ENCODE peak calls at places on chromosomes 11 and 22, in six cellular contexts. One of them, this sample, is unnamed. For H3K4me1, the result is how much of the 10 kb centered on the place peaks cover.

GRCh38 chr11:69637601-69637955 is 3.4 kb upstream of the CCND1 start:
- DNase-seq in Panc1: no peak
- DNase-seq in lung: no peak
- DNase-seq in GM23248: no peak
- DNase-seq in pancreas: peak
- DNase-seq in CD4-positive, alpha-beta memory T cell: no peak
- DNase-seq in this sample: no peak

GRCh38 chr11:73263640-73264039 is 8.5 kb upstream of the P2RY6 start:
- DNase-seq in lung: no peak
- DNase-seq in Panc1: no peak
- DNase-seq in GM23248: no peak
- DNase-seq in pancreas: no peak
- DNase-seq in CD4-positive, alpha-beta memory T cell: no peak
- DNase-seq in this sample: no peak

GRCh38 chr11:57546869-57547518 is 9.6 kb downstream of the SMTNL1 start:
- DNase-seq in CD4-positive, alpha-beta memory T cell: no peak
- DNase-seq in pancreas: no peak
- DNase-seq in Panc1: no peak
- DNase-seq in GM23248: peak
- DNase-seq in lung: no peak
- DNase-seq in this sample: no peak

GRCh38 chr11:5618807-5619206 is 6.0 kb upstream of the TRIM34 start:
- DNase-seq in CD4-positive, alpha-beta memory T cell: no peak
- DNase-seq in GM23248: peak
- DNase-seq in Panc1: no peak
- DNase-seq in pancreas: no peak
- DNase-seq in lung: no peak
- DNase-seq in this sample: no peak

GRCh38 chr11:101390539-101390938 is 193.3 kb downstream of the TRPC6 start:
- DNase-seq in GM23248: peak
- DNase-seq in Panc1: no peak
- DNase-seq in pancreas: no peak
- DNase-seq in lung: no peak
- DNase-seq in CD4-positive, alpha-beta memory T cell: no peak
- DNase-seq in this sample: no peak

GRCh38 chr11:93100211-93100610 is 97.6 kb downstream of the SLC36A4 start:
- DNase-seq in lung: no peak
- DNase-seq in pancreas: no peak
- DNase-seq in CD4-positive, alpha-beta memory T cell: no peak
- DNase-seq in Panc1: no peak
- DNase-seq in GM23248: peak
- DNase-seq in this sample: no peak

GRCh38 chr22:30526656-30527055 is 19.9 kb downstream of the SEC14L6 start:
- DNase-seq in GM23248: no peak
- DNase-seq in Panc1: no peak
- DNase-seq in pancreas: no peak
- DNase-seq in lung: no peak
- DNase-seq in CD4-positive, alpha-beta memory T cell: no peak
- DNase-seq in this sample: no peak

GRCh38 chr22:48705917-48706605 is 1121.6 kb downstream of the BRD1 start:
- DNase-seq in GM23248: no peak
- DNase-seq in pancreas: peak
- DNase-seq in CD4-positive, alpha-beta memory T cell: no peak
- DNase-seq in lung: no peak
- DNase-seq in Panc1: no peak
- DNase-seq in this sample: no peak

GRCh38 chr22:26399288-26399687 is 29.8 kb upstream of the ASPHD2 start:
- DNase-seq in CD4-positive, alpha-beta memory T cell: no peak
- DNase-seq in pancreas: no peak
- DNase-seq in GM23248: peak
- DNase-seq in Panc1: no peak
- DNase-seq in lung: no peak
- DNase-seq in this sample: no peak

GRCh38 chr22:43060213-43060612 is 29.0 kb downstream of the TTLL1 start:
- DNase-seq in CD4-positive, alpha-beta memory T cell: peak
- DNase-seq in GM23248: peak
- DNase-seq in pancreas: peak
- DNase-seq in lung: no peak
- DNase-seq in Panc1: no peak
- DNase-seq in this sample: no peak

GRCh38 chr11:2089536-2090165 is 49.5 kb downstream of the IGF2 start:
- DNase-seq in Panc1: no peak
- DNase-seq in CD4-positive, alpha-beta memory T cell: peak
- DNase-seq in GM23248: peak
- DNase-seq in lung: no peak
- DNase-seq in pancreas: no peak
- DNase-seq in this sample: no peak

GRCh38 chr11:65383778-65384177 is 1.3 kb upstream of the SLC25A45 start:
- DNase-seq in GM23248: peak
- DNase-seq in lung: no peak
- DNase-seq in pancreas: no peak
- DNase-seq in Panc1: no peak
- DNase-seq in CD4-positive, alpha-beta memory T cell: no peak
- DNase-seq in this sample: no peak
- H3K4me1 ChIP-seq in GM23248: under half
- H3K4me1 ChIP-seq in lung: under half
- H3K4me1 ChIP-seq in pancreas: half or more
- H3K4me1 ChIP-seq in Panc1: half or more
- H3K4me1 ChIP-seq in CD4-positive, alpha-beta memory T cell: half or more
- H3K4me1 ChIP-seq in this sample: half or more

DNA sequence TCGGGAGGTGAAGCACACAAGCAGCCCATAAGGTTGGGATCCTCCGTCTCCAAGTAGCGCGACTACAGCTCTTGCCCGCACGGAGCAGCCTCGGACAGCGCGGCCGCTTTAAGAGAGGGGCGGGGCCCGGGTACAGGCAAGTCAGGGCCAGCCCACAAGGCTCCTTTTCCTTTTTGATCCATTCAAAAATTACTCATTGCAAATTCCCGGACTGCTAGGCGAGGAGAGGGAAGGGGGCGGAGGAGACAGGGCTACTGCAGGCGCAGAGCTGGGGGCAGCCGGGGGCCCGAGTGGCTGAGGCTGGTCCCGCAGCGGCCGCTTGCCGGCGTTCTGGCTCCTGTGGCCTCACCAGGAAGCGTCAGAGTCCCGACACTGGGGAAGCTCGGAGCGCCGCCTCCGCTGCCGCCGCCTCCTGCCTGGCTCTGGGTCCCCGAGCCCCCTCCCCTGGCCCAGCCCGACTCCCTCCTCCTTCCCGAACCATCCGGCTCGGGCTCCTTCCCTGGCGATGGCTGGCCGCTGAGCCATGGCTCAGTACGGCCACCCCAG is at the start of gene UBASH3B:
- DNase-seq in CD4-positive, alpha-beta memory T cell: peak
- DNase-seq in lung: peak
- DNase-seq in GM23248: peak
- DNase-seq in Panc1: peak
- DNase-seq in pancreas: peak
- DNase-seq in this sample: peak
- H3K4me1 ChIP-seq in CD4-positive, alpha-beta memory T cell: under half
- H3K4me1 ChIP-seq in lung: under half
- H3K4me1 ChIP-seq in GM23248: under half
- H3K4me1 ChIP-seq in Panc1: under half
- H3K4me1 ChIP-seq in pancreas: under half
- H3K4me1 ChIP-seq in this sample: under half

GRCh38 chr22:36324414-36324813 is 63.4 kb downstream of the MYH9 start:
- DNase-seq in pancreas: no peak
- DNase-seq in GM23248: peak
- DNase-seq in Panc1: no peak
- DNase-seq in CD4-positive, alpha-beta memory T cell: no peak
- DNase-seq in lung: no peak
- DNase-seq in this sample: no peak

GRCh38 chr22:36327922-36328551 is 59.7 kb downstream of the MYH9 start:
- DNase-seq in GM23248: peak
- DNase-seq in CD4-positive, alpha-beta memory T cell: no peak
- DNase-seq in Panc1: no peak
- DNase-seq in lung: no peak
- DNase-seq in pancreas: no peak
- DNase-seq in this sample: no peak

GRCh38 chr22:36325163-36326031 is 62.4 kb downstream of the MYH9 start:
- DNase-seq in pancreas: no peak
- DNase-seq in lung: peak
- DNase-seq in CD4-positive, alpha-beta memory T cell: no peak
- DNase-seq in Panc1: no peak
- DNase-seq in GM23248: peak
- DNase-seq in this sample: no peak

GRCh38 chr22:36328635-36329216 is 59.0 kb downstream of the MYH9 start:
- DNase-seq in pancreas: no peak
- DNase-seq in GM23248: peak
- DNase-seq in CD4-positive, alpha-beta memory T cell: no peak
- DNase-seq in lung: peak
- DNase-seq in Panc1: no peak
- DNase-seq in this sample: no peak

DNA sequence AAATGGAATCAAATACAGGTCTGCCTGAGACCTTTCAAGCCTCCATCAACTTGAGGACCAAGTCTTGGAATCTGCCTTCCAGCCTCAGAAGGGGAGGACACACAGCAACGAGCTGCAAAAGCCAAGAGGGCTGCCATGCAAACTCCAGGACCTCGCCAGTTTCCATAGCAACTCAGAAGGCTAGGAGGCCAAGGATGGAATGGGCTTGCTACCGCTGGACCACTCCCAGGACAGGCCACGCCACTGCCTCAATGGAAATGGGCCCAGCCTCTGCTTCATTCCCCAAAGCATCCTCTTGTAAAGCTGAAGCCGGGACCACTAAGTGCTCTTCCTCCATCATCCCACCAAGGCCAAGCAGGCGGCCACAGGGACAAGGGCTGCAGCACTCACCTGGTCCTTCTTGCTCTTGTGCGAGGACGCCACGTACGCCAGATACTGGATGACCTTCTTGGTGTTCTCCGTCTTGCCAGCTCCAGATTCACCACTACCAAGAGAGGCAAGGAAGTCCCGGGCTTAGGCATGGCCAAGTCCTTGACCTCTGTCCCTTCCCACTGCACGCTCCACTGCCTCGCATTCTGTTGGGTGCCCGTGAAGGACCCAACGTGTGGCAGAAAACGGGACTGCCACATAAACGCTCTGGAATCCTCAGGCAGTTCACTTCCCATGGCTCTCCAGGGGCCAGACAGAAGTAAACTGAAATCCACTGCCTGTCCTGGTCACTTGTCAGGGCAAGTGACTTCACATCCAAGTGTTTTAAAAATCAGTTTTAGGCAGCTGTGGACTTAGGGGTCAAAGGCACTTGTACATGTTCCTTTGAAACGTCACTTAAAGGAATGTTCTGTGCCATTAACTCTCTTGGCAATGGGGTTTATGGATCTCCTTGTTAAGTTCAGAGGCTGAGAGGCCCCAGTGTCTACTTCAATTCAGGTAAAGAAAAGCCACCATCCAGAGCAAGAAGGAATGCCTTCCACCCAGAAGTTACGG is 61.3 kb downstream of the MYH9 start:
- DNase-seq in CD4-positive, alpha-beta memory T cell: no peak
- DNase-seq in GM23248: no peak
- DNase-seq in pancreas: no peak
- DNase-seq in Panc1: no peak
- DNase-seq in lung: no peak
- DNase-seq in this sample: no peak
- H3K4me1 ChIP-seq in CD4-positive, alpha-beta memory T cell: under half
- H3K4me1 ChIP-seq in GM23248: half or more
- H3K4me1 ChIP-seq in pancreas: under half
- H3K4me1 ChIP-seq in Panc1: half or more
- H3K4me1 ChIP-seq in lung: half or more
- H3K4me1 ChIP-seq in this sample: under half

DNA sequence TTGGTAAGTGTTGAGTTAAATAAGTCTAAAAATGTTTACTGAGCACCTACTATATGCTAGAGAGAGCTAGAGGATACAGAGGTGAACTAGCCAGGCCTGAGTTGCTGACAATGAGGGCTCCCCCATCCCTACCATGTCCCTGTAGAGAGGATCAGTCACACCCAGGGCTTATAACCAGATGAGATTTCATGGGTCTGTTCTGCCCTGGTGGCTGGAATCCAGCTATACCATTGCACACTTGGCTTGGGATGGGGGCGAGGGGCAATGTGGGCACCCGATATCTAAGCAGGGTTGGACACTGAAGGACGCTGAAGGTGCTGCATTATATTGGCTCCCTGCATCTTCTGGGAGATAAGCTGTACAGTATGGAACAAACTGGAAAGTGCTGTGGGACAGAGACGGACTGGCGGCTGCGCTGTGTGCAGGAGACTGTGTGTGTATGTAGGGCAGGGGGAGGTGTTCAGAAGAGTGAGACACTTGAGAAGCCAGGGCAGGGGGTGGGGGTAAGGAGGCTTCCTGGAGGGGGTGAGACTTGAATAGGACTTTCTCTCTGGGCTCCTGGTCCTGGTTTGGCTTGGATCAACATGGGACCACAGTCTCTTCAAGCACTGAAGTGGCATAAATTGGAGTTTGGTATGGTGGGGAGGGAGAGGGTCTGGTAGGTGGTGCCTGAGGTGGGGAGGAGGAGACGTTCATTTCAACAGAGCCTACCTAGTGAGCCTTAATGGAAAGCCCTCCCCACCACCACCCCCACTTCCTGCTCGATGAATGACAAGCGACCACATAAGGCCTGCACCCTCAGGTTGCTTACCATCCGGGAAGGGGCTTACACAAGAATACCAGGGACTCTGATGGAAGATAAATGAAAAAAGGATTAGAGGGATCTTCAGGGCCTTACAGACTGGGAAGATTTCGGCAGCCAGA is 1.8 kb downstream of the CD82 start:
- DNase-seq in CD4-positive, alpha-beta memory T cell: peak
- DNase-seq in Panc1: no peak
- DNase-seq in pancreas: peak
- DNase-seq in GM23248: no peak
- DNase-seq in lung: no peak
- DNase-seq in this sample: no peak
- H3K4me1 ChIP-seq in CD4-positive, alpha-beta memory T cell: half or more
- H3K4me1 ChIP-seq in Panc1: under half
- H3K4me1 ChIP-seq in pancreas: under half
- H3K4me1 ChIP-seq in GM23248: under half
- H3K4me1 ChIP-seq in lung: under half
- H3K4me1 ChIP-seq in this sample: half or more

GRCh38 chr11:70768346-70769095 is 370.2 kb downstream of the CTTN start:
- DNase-seq in CD4-positive, alpha-beta memory T cell: no peak
- DNase-seq in GM23248: no peak
- DNase-seq in Panc1: no peak
- DNase-seq in pancreas: no peak
- DNase-seq in lung: no peak
- DNase-seq in this sample: no peak
- H3K4me1 ChIP-seq in CD4-positive, alpha-beta memory T cell: under half
- H3K4me1 ChIP-seq in GM23248: under half
- H3K4me1 ChIP-seq in Panc1: under half
- H3K4me1 ChIP-seq in pancreas: under half
- H3K4me1 ChIP-seq in lung: under half
- H3K4me1 ChIP-seq in this sample: under half

DNA sequence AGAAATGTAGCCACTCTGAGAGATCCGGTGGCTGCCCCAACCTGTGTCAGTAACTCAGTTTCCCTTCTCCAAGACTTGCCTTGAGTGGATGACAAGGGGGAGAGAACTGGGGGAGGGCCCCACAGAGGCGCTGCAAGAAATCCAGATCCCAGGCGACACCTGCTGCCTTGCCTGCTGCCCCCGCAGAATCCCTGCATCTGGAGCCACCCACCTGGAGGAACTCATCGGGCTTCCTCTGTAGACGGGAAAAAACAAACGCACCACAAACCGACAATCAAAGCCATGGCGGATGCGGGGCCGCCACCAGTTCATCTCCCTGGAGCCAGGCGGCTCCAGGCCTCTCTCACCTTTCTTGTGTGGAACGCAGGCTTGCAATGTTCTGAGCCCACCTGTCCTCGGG is 40.2 kb downstream of the MACROD1 start:
- DNase-seq in pancreas: no peak
- DNase-seq in GM23248: no peak
- DNase-seq in CD4-positive, alpha-beta memory T cell: no peak
- DNase-seq in lung: no peak
- DNase-seq in Panc1: no peak
- DNase-seq in this sample: no peak
- H3K4me1 ChIP-seq in pancreas: under half
- H3K4me1 ChIP-seq in GM23248: under half
- H3K4me1 ChIP-seq in CD4-positive, alpha-beta memory T cell: under half
- H3K4me1 ChIP-seq in lung: under half
- H3K4me1 ChIP-seq in Panc1: under half
- H3K4me1 ChIP-seq in this sample: under half

GRCh38 chr22:46581580-46582244 is 38.5 kb upstream of the GRAMD4 start:
- DNase-seq in pancreas: peak
- DNase-seq in GM23248: no peak
- DNase-seq in Panc1: no peak
- DNase-seq in lung: no peak
- DNase-seq in CD4-positive, alpha-beta memory T cell: no peak
- DNase-seq in this sample: no peak
- H3K4me1 ChIP-seq in pancreas: under half
- H3K4me1 ChIP-seq in GM23248: under half
- H3K4me1 ChIP-seq in Panc1: under half
- H3K4me1 ChIP-seq in lung: under half
- H3K4me1 ChIP-seq in CD4-positive, alpha-beta memory T cell: under half
- H3K4me1 ChIP-seq in this sample: under half

This sample was measured in naive thymus-derived CD4-positive, alpha-beta T cell.